ENCODE peak calls at places on chromosome 7, in four cellular contexts. Y is K562, R is HCT116, D is H1. M is an unnamed sample. For H3K36me3, the result is how much of the 10 kb centered on the place peaks cover.

GRCh38 chr7:76121044-76121443 is 73.1 kb downstream of the MDH2 start:
- DNase-seq in Y (no peak), R (no peak), D (no peak), M (no peak)

GRCh38 chr7:17806631-17807030 is 133.7 kb downstream of the SNX13 start:
- DNase-seq in Y (no peak), R (no peak), D (no peak), M (no peak)

GRCh38 chr7:128830231-128831177 is at the start of gene FLNC:
- DNase-seq in Y (peak), R (no peak), D (peak), M (no peak)

GRCh38 chr7:85021090-85021704 is 165.7 kb downstream of the SEMA3D start:
- DNase-seq in Y (peak), R (no peak), D (no peak), M (no peak)

GRCh38 chr7:65304175-65304574 is 69.5 kb upstream of the ZNF92 start:
- DNase-seq in Y (no peak), R (no peak), D (no peak), M (no peak)

GRCh38 chr7:141302617-141303016 is 228.8 kb downstream of the TMEM178B start:
- DNase-seq in Y (no peak), R (no peak), D (no peak), M (no peak)

GRCh38 chr7:64494912-64495461 is 67.9 kb downstream of the ZNF680 start:
- DNase-seq in Y (no peak), R (no peak), D (no peak), M (no peak)

GRCh38 chr7:22090107-22090506 is 144.4 kb upstream of the CDCA7L start:
- DNase-seq in Y (no peak), R (no peak), D (no peak), M (no peak)

GRCh38 chr7:67267914-67268313 is 271.3 kb downstream of the TYW1 start:
- DNase-seq in Y (no peak), R (no peak), D (no peak), M (no peak)

GRCh38 chr7:39431242-39431641 is 135.0 kb upstream of the YAE1 start:
- DNase-seq in Y (no peak), R (no peak), D (no peak), M (no peak)

GRCh38 chr7:39432807-39433416 is 133.3 kb upstream of the YAE1 start:
- DNase-seq in Y (no peak), R (no peak), D (no peak), M (no peak)

GRCh38 chr7:39432368-39432767 is 133.8 kb upstream of the YAE1 start:
- DNase-seq in Y (no peak), R (no peak), D (no peak), M (no peak)

GRCh38 chr7:39434012-39434411 is 132.2 kb upstream of the YAE1 start:
- DNase-seq in Y (no peak), R (no peak), D (no peak), M (no peak)

DNA sequence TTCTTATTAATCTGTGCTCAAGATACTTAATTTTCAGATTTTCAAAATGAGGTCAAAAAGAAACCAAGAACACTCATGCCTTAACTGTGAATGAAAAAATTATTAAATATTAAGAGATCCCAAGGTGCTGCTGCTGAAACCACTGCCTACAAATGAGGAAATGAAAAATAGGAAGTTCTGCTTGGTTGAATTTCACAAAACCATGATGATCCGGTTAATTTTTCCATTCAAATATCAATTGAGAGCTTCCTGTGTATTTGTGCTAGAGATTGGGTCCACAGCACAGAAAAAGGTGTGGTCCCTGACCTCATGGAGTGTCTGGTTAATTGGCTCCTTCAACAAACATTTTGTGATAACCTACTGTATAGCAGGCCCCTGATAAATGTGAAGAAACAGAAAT is 132.7 kb upstream of the YAE1 start:
- DNase-seq in Y (no peak), R (no peak), D (no peak), M (no peak)
- TF ChIP-seq ZNF274 in Y (no peak), R (no peak), D (no peak), M (no peak)

GRCh38 chr7:152338553-152338952 is 97.2 kb downstream of the KMT2C start:
- DNase-seq in Y (no peak), R (no peak), D (no peak), M (no peak)
- H3K36me3 ChIP-seq in Y (under half), R (under half), D (under half), M (under half)

GRCh38 chr7:116259821-116260440 is 49.6 kb downstream of the TES start:
- DNase-seq in Y (no peak), R (peak), D (no peak), M (no peak)

GRCh38 chr7:116257156-116257555 is 46.8 kb downstream of the TES start:
- DNase-seq in Y (no peak), R (no peak), D (no peak), M (no peak)

GRCh38 chr7:116259156-116259555 is 48.8 kb downstream of the TES start:
- DNase-seq in Y (no peak), R (no peak), D (no peak), M (no peak)

GRCh38 chr7:116261904-116262303 is 51.6 kb downstream of the TES start:
- DNase-seq in Y (no peak), R (no peak), D (no peak), M (no peak)

GRCh38 chr7:116258734-116259133 is 48.4 kb downstream of the TES start:
- DNase-seq in Y (peak), R (peak), D (no peak), M (no peak)
- H3K9ac ChIP-seq in Y (no peak), R (no peak), D (no peak), M (no peak)

DNA sequence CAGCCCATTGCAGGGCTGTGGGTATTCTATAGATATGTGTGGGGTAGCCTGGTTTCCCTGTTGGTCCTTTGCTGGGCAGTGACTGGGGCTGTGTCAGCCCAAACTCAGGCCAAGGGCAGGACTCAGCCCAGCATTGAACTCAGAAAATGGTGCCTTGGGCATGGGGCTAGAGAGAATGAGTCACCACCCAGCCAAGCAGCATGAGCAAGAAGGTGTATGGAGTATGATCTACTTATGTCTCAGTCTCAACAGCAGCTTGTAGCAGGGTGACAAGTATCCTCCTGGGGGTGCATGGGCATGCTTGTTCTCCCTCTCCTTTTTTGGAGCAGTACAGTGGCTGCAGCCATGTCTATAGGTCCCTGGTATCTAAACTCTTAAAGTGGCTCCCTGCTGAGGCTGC is 32.0 kb downstream of the STK31 start:
- DNase-seq in Y (no peak), R (no peak), D (no peak), M (no peak)
- TF ChIP-seq ZNF274 in Y (no peak), R (no peak), D (no peak), M (no peak)

DNA sequence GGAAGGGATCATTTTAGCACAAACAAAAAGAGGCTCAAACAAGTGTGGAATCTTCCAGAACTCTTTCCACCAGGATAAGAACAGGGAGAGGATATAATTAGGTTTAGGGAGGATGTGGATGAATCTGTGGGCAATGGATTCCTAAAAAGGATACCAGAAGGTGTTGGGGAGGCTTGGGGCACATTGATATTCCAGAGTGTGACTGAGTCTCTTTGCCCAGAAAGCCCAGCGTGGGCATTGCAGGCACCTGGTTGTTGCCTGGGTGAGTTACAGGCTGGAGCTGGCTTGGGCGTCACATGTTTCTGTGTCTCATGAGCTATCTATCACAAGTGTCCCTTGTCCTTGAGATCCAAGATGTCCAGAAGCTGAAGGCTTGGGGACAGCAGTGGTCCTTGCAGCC is 3.3 kb downstream of the COL26A1 start:
- DNase-seq in Y (no peak), R (no peak), D (no peak), M (no peak)
- H3K36me3 ChIP-seq in Y (under half), R (under half), D (under half), M (under half)

GRCh38 chr7:100674441-100675407 is 1.2 kb downstream of the GNB2 start:
- DNase-seq in Y (no peak), R (no peak), D (peak), M (no peak)

GRCh38 chr7:100675581-100676350 is 2.2 kb downstream of the GNB2 start:
- DNase-seq in Y (peak), R (no peak), D (peak), M (no peak)

GRCh38 chr7:100677308-100678095 is 4.0 kb downstream of the GNB2 start:
- DNase-seq in Y (no peak), R (no peak), D (no peak), M (no peak)

GRCh38 chr7:100678291-100678984 is 4.9 kb downstream of the GNB2 start:
- DNase-seq in Y (peak), R (no peak), D (peak), M (no peak)

GRCh38 chr7:100676501-100677306 is 3.2 kb downstream of the GNB2 start:
- DNase-seq in Y (no peak), R (no peak), D (no peak), M (no peak)
- H3K9ac ChIP-seq in Y (no peak), R (no peak), D (no peak), M (peak)

DNA sequence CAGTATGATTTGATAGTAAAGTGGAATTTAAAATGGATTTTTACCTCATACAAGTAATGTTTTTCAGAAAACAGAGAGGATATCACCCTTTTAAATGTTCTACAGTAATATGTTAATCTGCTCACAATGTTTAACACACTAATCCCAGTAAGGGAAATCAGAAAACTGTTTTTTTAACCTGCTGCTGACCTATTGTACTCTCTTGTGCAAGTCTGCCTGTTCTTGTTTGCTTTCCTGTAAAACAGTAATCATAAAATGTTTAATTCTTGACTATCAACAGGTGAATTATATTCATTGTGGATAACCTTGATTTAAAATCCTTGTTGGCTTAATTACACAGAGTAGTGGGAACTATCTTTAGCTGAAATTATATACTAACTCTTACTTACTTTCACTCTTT is 126.4 kb downstream of the GNAT3 start:
- DNase-seq in Y (no peak), R (no peak), D (no peak), M (no peak)
- TF ChIP-seq ZNF274 in Y (no peak), R (no peak), D (no peak), M (no peak)

DNA sequence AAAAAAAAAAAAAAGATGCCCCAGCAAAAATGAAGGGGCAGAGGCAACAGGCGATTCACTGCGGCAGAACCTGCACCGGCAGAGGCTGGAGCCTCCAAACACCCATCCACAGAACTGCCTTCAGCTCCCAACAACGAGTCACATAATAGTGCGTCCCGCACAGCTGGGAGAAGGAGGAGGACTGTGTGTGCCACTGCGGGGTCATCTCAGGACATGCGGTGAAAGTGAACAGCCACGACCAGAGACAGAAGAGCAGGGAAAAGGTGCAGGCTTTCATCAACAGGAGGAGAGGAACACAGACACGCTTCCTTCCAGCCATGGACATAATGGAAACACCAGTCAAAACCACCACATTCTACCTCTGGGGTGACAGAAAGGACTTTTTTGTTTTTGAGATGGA is 34.1 kb downstream of the DAGLB start:
- DNase-seq in Y (no peak), R (no peak), D (no peak), M (no peak)
- H3K36me3 ChIP-seq in Y (half or more), R (under half), D (under half), M (half or more)

M was measured in NT2/D1.